ENCODE peak calls at places on chromosomes 16 and 17, in ten cellular contexts. H is IMR-90, B is fibroblast of lung, Q is SK-N-SH, M is Karpas-422, S is keratinocyte, T is MM.1S, F is GM12878, G is trophoblast cell, I is mesendoderm. R is an unnamed sample.

GRCh38 chr17:58250344-58251011 is 12.1 kb downstream of the LPO start:
- DNase-seq in H (no peak), B (no peak), Q (no peak), M (no peak), S (no peak), T (no peak), F (no peak), G (no peak), I (no peak), R (no peak)

GRCh38 chr17:81342062-81342699 is 47.1 kb upstream of the SLC38A10 start:
- DNase-seq in H (no peak), B (peak; percentile 56), Q (no peak), M (no peak), S (no peak), T (no peak), F (no peak), G (no peak), I (no peak), R (no peak)

GRCh38 chr17:47776330-47777197 is 43.5 kb downstream of the TBX21 start:
- DNase-seq in H (peak; percentile 42), B (peak; percentile 55), Q (peak; percentile 81), M (peak; percentile 83), S (no peak), T (peak; percentile 46), F (no peak), G (peak; percentile 16), I (peak; percentile 45), R (peak; percentile 40)

GRCh38 chr16:2331932-2332267 is 8.6 kb downstream of the ABCA3 start:
- DNase-seq in H (no peak), B (no peak), Q (no peak), M (no peak), S (no peak), T (no peak), F (no peak), G (no peak), I (no peak), R (no peak)

GRCh38 chr17:80025796-80026195 is 9.9 kb downstream of the TBC1D16 start:
- DNase-seq in H (peak; percentile 59), B (peak; percentile 53), Q (no peak), M (no peak), S (no peak), T (no peak), F (no peak), G (no peak), I (no peak), R (no peak)

GRCh38 chr16:11476676-11477075 is 110.0 kb downstream of the LITAF start:
- DNase-seq in H (no peak), B (no peak), Q (no peak), M (no peak), S (no peak), T (no peak), F (no peak), G (no peak), I (no peak), R (no peak)

GRCh38 chr17:64658931-64659330 is 3.2 kb downstream of the SMURF2 start:
- DNase-seq in H (peak; percentile 90), B (peak; percentile 77), Q (no peak), M (no peak), S (no peak), T (no peak), F (no peak), G (no peak), I (no peak), R (no peak)

GRCh38 chr16:71311553-71312158 is 22.5 kb upstream of the CMTR2 start:
- DNase-seq in H (peak; percentile 5), B (peak; percentile 6), Q (peak; percentile 61), M (peak; percentile 71), S (no peak), T (peak; percentile 46), F (no peak), G (no peak), I (peak; percentile 74), R (peak; percentile 87)

GRCh38 chr17:39929657-39930407 is 2.3 kb downstream of the LRRC3C start:
- DNase-seq in H (peak; percentile 82), B (peak; percentile 60), Q (no peak), M (no peak), S (no peak), T (no peak), F (no peak), G (peak; percentile 61), I (no peak), R (no peak)

GRCh38 chr17:40510328-40510648 is 8.9 kb upstream of the TNS4 start:
- DNase-seq in H (peak; percentile 68), B (no peak), Q (no peak), M (no peak), S (no peak), T (no peak), F (no peak), G (peak; percentile 84), I (peak; percentile 86), R (no peak)

GRCh38 chr17:58329035-58329807 is 626 bp upstream of the TSPOAP1 start:
- DNase-seq in H (no peak), B (no peak), Q (peak; percentile 73), M (peak; percentile 99), S (no peak), T (peak; percentile 96), F (peak; percentile 97), G (no peak), I (peak; percentile 42), R (peak; percentile 46)

GRCh38 chr17:66354472-66354871 is 52.1 kb downstream of the PRKCA start:
- DNase-seq in H (no peak), B (no peak), Q (no peak), M (no peak), S (no peak), T (no peak), F (no peak), G (no peak), I (no peak), R (peak; percentile 40)
- H3K9ac ChIP-seq in H (no peak overlapping the region), B (no peak overlapping the region), Q (peak overlapping the region; percentile 5), M (no peak overlapping the region), S (no peak overlapping the region), T (no peak overlapping the region), F (no peak overlapping the region), G (no peak overlapping the region), I (no peak overlapping the region), R (no peak overlapping the region)

GRCh38 chr17:4497101-4497824 is 1.4 kb upstream of the SPNS2 start:
- DNase-seq in H (peak; percentile 52), B (no peak), Q (no peak), M (no peak), S (no peak), T (peak; percentile 70), F (peak; percentile 21), G (no peak), I (no peak), R (no peak)

GRCh38 chr17:4500188-4500565 is 1.5 kb downstream of the SPNS2 start:
- DNase-seq in H (no peak), B (no peak), Q (no peak), M (no peak), S (no peak), T (no peak), F (no peak), G (no peak), I (no peak), R (no peak)

GRCh38 chr17:4501295-4501949 is 2.7 kb downstream of the SPNS2 start:
- DNase-seq in H (no peak), B (no peak), Q (no peak), M (no peak), S (no peak), T (no peak), F (no peak), G (no peak), I (no peak), R (no peak)

GRCh38 chr17:4499431-4500187 is 928 bp downstream of the SPNS2 start:
- DNase-seq in H (no peak), B (no peak), Q (peak; percentile 75), M (no peak), S (no peak), T (no peak), F (no peak), G (no peak), I (no peak), R (peak; percentile 72)

GRCh38 chr17:4498461-4499397 is at the start of gene SPNS2:
- DNase-seq in H (peak; percentile 29), B (peak; percentile 12), Q (peak; percentile 97), M (peak; percentile 87), S (no peak), T (peak; percentile 73), F (no peak), G (peak; percentile 52), I (peak; percentile 58), R (peak; percentile 90)
- H3K4me2 ChIP-seq in H (no peak within 1 kb of the TSS), B (no peak within 1 kb of the TSS), Q (peak within 1 kb of the TSS; percentile 60), M (peak within 1 kb of the TSS; percentile 42), S (peak within 1 kb of the TSS; percentile 51), T (peak within 1 kb of the TSS; percentile 93), F (peak within 1 kb of the TSS; percentile 44), G (peak within 1 kb of the TSS; percentile 94), I (peak within 1 kb of the TSS; percentile 15), R (peak within 1 kb of the TSS; percentile 84)

GRCh38 chr17:50560185-50560824 is at the start of gene CACNA1G:
- DNase-seq in H (peak; percentile 70), B (peak; percentile 79), Q (peak; percentile 99), M (peak; percentile 95), S (peak; percentile 38), T (peak; percentile 88), F (no peak), G (peak; percentile 78), I (peak; percentile 97), R (peak; percentile 98)

GRCh38 chr17:50563095-50563511 is 2.6 kb downstream of the CACNA1G start:
- DNase-seq in H (no peak), B (no peak), Q (no peak), M (no peak), S (no peak), T (no peak), F (no peak), G (no peak), I (no peak), R (no peak)

GRCh38 chr17:50562266-50563094 is 2.0 kb downstream of the CACNA1G start:
- DNase-seq in H (no peak), B (no peak), Q (no peak), M (no peak), S (no peak), T (no peak), F (no peak), G (no peak), I (peak; percentile 50), R (no peak)

GRCh38 chr17:50560931-50561750 is 626 bp downstream of the CACNA1G start:
- DNase-seq in H (no peak), B (no peak), Q (peak; percentile 66), M (no peak), S (no peak), T (no peak), F (no peak), G (no peak), I (no peak), R (peak; percentile 66)

GRCh38 chr17:50561796-50562195 is 1.3 kb downstream of the CACNA1G start:
- DNase-seq in H (no peak), B (no peak), Q (no peak), M (no peak), S (no peak), T (no peak), F (no peak), G (no peak), I (no peak), R (no peak)
- H3K4me3 ChIP-seq in H (no peak overlapping the region), B (no peak overlapping the region), Q (peak overlapping the region; percentile 24), M (no peak overlapping the region), S (no peak overlapping the region), T (no peak overlapping the region), F (no peak overlapping the region), G (no peak overlapping the region), I (no peak overlapping the region), R (peak overlapping the region; percentile 86)

DNA sequence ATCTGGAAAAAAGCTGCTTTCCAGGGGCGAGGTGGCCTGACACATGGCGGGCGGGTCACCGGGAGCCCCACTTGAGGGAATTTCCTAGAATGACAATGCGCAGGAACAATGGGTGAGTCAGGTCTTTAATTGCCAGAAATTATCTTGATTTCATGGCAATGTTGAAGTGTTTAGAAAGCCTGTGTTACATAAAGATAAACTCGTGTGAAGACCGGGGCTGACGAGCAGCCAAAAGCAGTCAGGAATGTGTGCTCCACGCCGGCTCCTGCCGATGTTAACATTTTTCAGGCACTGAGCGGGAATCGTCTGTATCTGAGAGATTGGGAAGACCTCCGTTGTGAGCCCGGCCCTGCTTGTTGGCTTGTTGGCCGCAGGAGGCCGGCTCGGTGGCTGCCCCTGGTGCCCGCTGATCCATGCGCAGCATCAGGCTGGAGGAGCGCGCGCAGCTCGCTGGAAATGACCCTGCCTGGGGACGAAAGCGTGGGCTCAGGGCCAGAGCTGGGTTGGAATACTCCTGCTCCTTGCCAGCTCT is 353.1 kb downstream of the FOXL1 start:
- DNase-seq in H (peak; percentile 89), B (peak; percentile 74), Q (no peak), M (no peak), S (no peak), T (no peak), F (no peak), G (no peak), I (peak; percentile 48), R (no peak)
- H3K9ac ChIP-seq in H (peak overlapping the region; percentile 8), B (peak overlapping the region; percentile 9), Q (peak overlapping the region; percentile 43), M (no peak overlapping the region), S (no peak overlapping the region), T (no peak overlapping the region), F (no peak overlapping the region), G (no peak overlapping the region), I (no peak overlapping the region), R (no peak overlapping the region)

R was measured in neural progenitor cell.